ENCODE peak calls at places on chromosomes 12 and 14, in ten cellular contexts. J, A, L, R, E, I, D, B, W and N are unnamed samples.

GRCh38 chr12:130429656-130430505 is 92.2 kb downstream of the PIWIL1 start:
- DNase-seq in J (no peak), A (no peak), L (no peak), R (no peak), E (no peak), I (no peak), D (peak), B (no peak), W (no peak), N (no peak)

GRCh38 chr14:72126091-72126490 is 193.9 kb downstream of the RGS6 start:
- DNase-seq in J (no peak), A (no peak), L (no peak), R (no peak), E (no peak), I (no peak), D (no peak), B (no peak), W (no peak), N (no peak)

GRCh38 chr12:28777603-28778365 is 371.3 kb upstream of the FAR2 start:
- DNase-seq in J (no peak), A (no peak), L (no peak), R (no peak), E (no peak), I (no peak), D (no peak), B (no peak), W (no peak), N (no peak)

GRCh38 chr12:3201741-3202500 is 124.7 kb downstream of the TSPAN9 start:
- DNase-seq in J (no peak), A (no peak), L (no peak), R (no peak), E (peak), I (no peak), D (no peak), B (no peak), W (no peak), N (no peak)

GRCh38 chr12:89856431-89856830 is 147.8 kb upstream of the ATP2B1 start:
- DNase-seq in J (no peak), A (no peak), L (no peak), R (peak), E (no peak), I (no peak), D (no peak), B (peak), W (no peak), N (peak)

GRCh38 chr14:60700598-60700997 is 23.6 kb downstream of the SIX4 start:
- DNase-seq in J (no peak), A (no peak), L (no peak), R (no peak), E (no peak), I (no peak), D (no peak), B (no peak), W (no peak), N (no peak)

GRCh38 chr12:107574691-107575090 is 110.9 kb upstream of the PWP1 start:
- DNase-seq in J (no peak), A (no peak), L (no peak), R (no peak), E (no peak), I (no peak), D (peak), B (no peak), W (no peak), N (no peak)

GRCh38 chr14:35336171-35337073 is 44.2 kb downstream of the PSMA6 start:
- DNase-seq in J (no peak), A (peak), L (no peak), R (no peak), E (peak), I (peak), D (peak), B (no peak), W (peak), N (no peak)

GRCh38 chr14:52835122-52835903 is 43.9 kb upstream of the GNPNAT1 start:
- DNase-seq in J (peak), A (no peak), L (no peak), R (no peak), E (no peak), I (peak), D (peak), B (no peak), W (peak), N (no peak)

GRCh38 chr14:33964599-33965317 is 13.9 kb upstream of the EGLN3 start:
- DNase-seq in J (no peak), A (no peak), L (no peak), R (no peak), E (no peak), I (peak), D (no peak), B (no peak), W (no peak), N (no peak)

GRCh38 chr12:43856932-43857331 is 21.1 kb downstream of the TMEM117 start:
- DNase-seq in J (no peak), A (no peak), L (no peak), R (no peak), E (no peak), I (no peak), D (no peak), B (no peak), W (no peak), N (no peak)

GRCh38 chr14:58969951-58970751 is 218.3 kb upstream of the DAAM1 start:
- DNase-seq in J (no peak), A (no peak), L (no peak), R (no peak), E (no peak), I (peak), D (no peak), B (peak), W (no peak), N (no peak)

GRCh38 chr12:14396071-14396470 is 30.6 kb downstream of the ATF7IP start:
- DNase-seq in J (no peak), A (no peak), L (no peak), R (no peak), E (no peak), I (no peak), D (no peak), B (peak), W (no peak), N (no peak)

GRCh38 chr14:103418508-103418818 is 33.2 kb downstream of the MARK3 start:
- DNase-seq in J (peak), A (no peak), L (no peak), R (peak), E (no peak), I (no peak), D (no peak), B (peak), W (no peak), N (no peak)

GRCh38 chr14:39138450-39138849 is 24.3 kb downstream of the GEMIN2 start:
- DNase-seq in J (peak), A (no peak), L (no peak), R (no peak), E (no peak), I (no peak), D (no peak), B (no peak), W (no peak), N (no peak)

GRCh38 chr14:67837011-67837624 is 17.5 kb downstream of the RAD51B start:
- DNase-seq in J (peak), A (peak), L (peak), R (no peak), E (no peak), I (peak), D (no peak), B (peak), W (no peak), N (peak)

GRCh38 chr14:38758661-38759060 is 344.4 kb downstream of the SEC23A start:
- DNase-seq in J (no peak), A (no peak), L (no peak), R (no peak), E (no peak), I (no peak), D (no peak), B (no peak), W (no peak), N (no peak)

GRCh38 chr12:12716151-12716844 is 870 bp upstream of the CDKN1B start:
- DNase-seq in J (peak), A (peak), L (no peak), R (no peak), E (no peak), I (no peak), D (no peak), B (no peak), W (no peak), N (no peak)

GRCh38 chr14:84929834-84930233 is 600.1 kb upstream of the FLRT2 start:
- DNase-seq in J (no peak), A (no peak), L (no peak), R (no peak), E (no peak), I (no peak), D (no peak), B (no peak), W (no peak), N (no peak)

GRCh38 chr12:132147423-132148367 is 3.4 kb downstream of the NOC4L start:
- DNase-seq in J (no peak), A (no peak), L (no peak), R (no peak), E (peak), I (no peak), D (peak), B (no peak), W (no peak), N (no peak)

GRCh38 chr12:124162151-124163110 is 132.5 kb upstream of the RFLNA start:
- DNase-seq in J (no peak), A (no peak), L (no peak), R (no peak), E (no peak), I (no peak), D (no peak), B (peak), W (no peak), N (no peak)

GRCh38 chr14:62209287-62209899 is 447.2 kb downstream of the SNAPC1 start:
- DNase-seq in J (peak), A (no peak), L (no peak), R (no peak), E (no peak), I (no peak), D (no peak), B (no peak), W (no peak), N (no peak)

GRCh38 chr14:103372552-103373304 is 12.5 kb upstream of the MARK3 start:
- DNase-seq in J (peak), A (no peak), L (no peak), R (no peak), E (no peak), I (peak), D (peak), B (no peak), W (no peak), N (no peak)

GRCh38 chr14:105179191-105179590 is 1.9 kb downstream of the NUDT14 start:
- DNase-seq in J (no peak), A (no peak), L (no peak), R (no peak), E (no peak), I (no peak), D (no peak), B (no peak), W (no peak), N (no peak)